ENCODE peak calls at places on chromosomes 2 and 18, in four cellular contexts. R, A, Q and P are unnamed samples.

GRCh38 chr2:17579605-17580318 is 39.3 kb downstream of the VSNL1 start:
- DNase-seq in Q (no peak), R (no peak), A (peak; percentile 92), P (no peak)

GRCh38 chr2:138942466-138942865 is 162.3 kb upstream of the NXPH2 start:
- DNase-seq in A (peak; percentile 82), R (no peak), Q (no peak), P (no peak)

GRCh38 chr2:240033330-240033678 is 3.1 kb upstream of the OR6B2 start:
- DNase-seq in R (no peak), A (no peak), Q (no peak), P (no peak)

GRCh38 chr2:101119431-101119830 is 31.8 kb downstream of the TBC1D8 start:
- DNase-seq in A (no peak), R (no peak), Q (no peak), P (no peak)

GRCh38 chr2:234341332-234341985 is 155.4 kb downstream of the ARL4C start:
- DNase-seq in Q (no peak), A (no peak), R (no peak), P (no peak)

GRCh38 chr18:63119647-63120046 is 199.9 kb downstream of the BCL2 start:
- DNase-seq in Q (peak; percentile 10), R (peak; percentile 33), A (peak; percentile 6), P (peak; percentile 51)

GRCh38 chr2:115609978-115610377 is 1167.5 kb downstream of the DPP10 start:
- DNase-seq in A (no peak), Q (no peak), R (no peak), P (no peak)

GRCh38 chr18:49178736-49179135 is 228.0 kb upstream of the SMAD7 start:
- DNase-seq in Q (peak; percentile 19), A (peak; percentile 36), R (peak; percentile 8), P (no peak)

GRCh38 chr2:45822272-45822630 is 170.8 kb downstream of the PRKCE start:
- DNase-seq in Q (no peak), R (no peak), A (no peak), P (no peak)

GRCh38 chr18:50356036-50356945 is 18.6 kb upstream of the SKA1 start:
- DNase-seq in Q (no peak), R (no peak), A (peak; percentile 11), P (no peak)

GRCh38 chr2:81658227-81658626 is 1353.7 kb upstream of the LRRTM1 start:
- DNase-seq in R (no peak), Q (no peak), A (peak; percentile 18), P (no peak)

GRCh38 chr2:18336975-18337374 is 223.5 kb downstream of the RDH14 start:
- DNase-seq in A (no peak), Q (no peak), R (no peak), P (no peak)

GRCh38 chr2:41934323-41935003 is 113.4 kb upstream of the PKDCC start:
- DNase-seq in Q (peak; percentile 29), R (no peak), A (no peak), P (no peak)

GRCh38 chr18:30730915-30731314 is 311.6 kb downstream of the DSC3 start:
- DNase-seq in A (no peak), Q (no peak), R (no peak), P (peak; percentile 17)
- TF ChIP-seq ELF4 in A (no peak), Q (no peak), R (no peak), P (no peak)

DNA sequence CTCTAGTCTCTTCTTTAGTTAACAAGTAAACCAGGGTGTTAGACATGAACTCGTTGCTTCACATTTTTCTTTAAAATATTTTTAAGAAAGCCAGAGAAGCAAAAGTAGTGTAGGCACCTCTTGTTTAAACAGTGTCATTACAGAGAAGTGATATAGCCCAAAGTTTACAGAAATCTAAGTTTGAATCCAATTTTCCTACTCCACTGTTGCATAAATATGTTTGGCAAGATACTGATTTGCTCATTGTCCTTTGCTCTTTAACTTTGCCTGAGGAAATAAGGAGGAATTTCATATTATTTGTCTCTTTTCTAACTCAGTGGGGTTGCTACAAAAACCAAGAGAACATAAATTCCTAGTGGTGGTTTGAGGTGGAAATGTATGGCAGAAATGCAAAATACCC is 81.1 kb downstream of the PAX3 start:
- DNase-seq in Q (no peak), R (no peak), A (no peak), P (no peak)
- TF ChIP-seq ELF4 in Q (no peak), R (no peak), A (no peak), P (no peak)

GRCh38 chr2:69505710-69506109 is 68.5 kb upstream of the NFU1 start:
- DNase-seq in R (no peak), A (no peak), Q (no peak), P (no peak)

GRCh38 chr2:69494126-69494525 is 56.9 kb upstream of the NFU1 start:
- DNase-seq in Q (no peak), R (no peak), A (no peak), P (no peak)

GRCh38 chr2:69499242-69499641 is 62.0 kb upstream of the NFU1 start:
- DNase-seq in A (no peak), Q (no peak), R (no peak), P (no peak)

GRCh38 chr2:69495008-69495407 is 57.8 kb upstream of the NFU1 start:
- DNase-seq in A (no peak), R (no peak), Q (no peak), P (no peak)

DNA sequence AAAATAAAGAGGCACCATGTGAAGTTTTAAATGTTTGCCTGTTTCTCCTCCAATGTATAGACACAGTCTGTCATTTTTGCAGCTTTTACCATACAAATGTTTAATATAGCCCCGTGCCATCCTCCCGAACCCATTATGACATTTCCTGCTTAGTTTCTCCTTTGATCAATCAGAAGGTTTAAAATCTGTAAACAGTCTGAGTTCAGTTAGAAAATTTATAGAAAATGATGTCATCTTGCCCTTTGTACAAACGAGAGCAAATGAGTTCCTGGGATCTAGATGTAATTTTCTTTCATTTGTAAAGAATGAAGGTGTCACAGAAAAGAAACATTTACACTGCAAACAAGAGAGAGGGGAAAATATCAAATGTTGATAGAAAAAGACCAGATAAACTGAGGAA is 62.7 kb upstream of the NFU1 start:
- DNase-seq in A (peak; percentile 46), R (no peak), Q (no peak), P (no peak)
- TF ChIP-seq ELF4 in A (no peak), R (no peak), Q (no peak), P (no peak)

GRCh38 chr2:48114256-48114655 is 208.0 kb upstream of the FBXO11 start:
- DNase-seq in Q (peak; percentile 66), R (no peak), A (peak; percentile 21), P (no peak)
- TF ChIP-seq ELF4 in Q (no peak), R (no peak), A (no peak), P (no peak)

GRCh38 chr18:60975419-60975818 is 357.8 kb upstream of the CDH20 start:
- DNase-seq in Q (no peak), A (no peak), R (no peak), P (no peak)
- TF ChIP-seq ELF4 in Q (no peak), A (no peak), R (no peak), P (no peak)